ENCODE peak calls at places on chromosome 14, in seven cellular contexts. Q, O, W, H, Y, J and V are unnamed samples.

GRCh38 chr14:105411017-105411941 is 8.3 kb upstream of the MTA1 start:
- DNase-seq in Q (peak; percentile 75), O (peak; percentile 62), W (no peak), H (no peak), Y (no peak), J (no peak), V (no peak)

GRCh38 chr14:99382781-99383456 is 97.7 kb downstream of the SETD3 start:
- DNase-seq in Q (no peak), O (no peak), W (no peak), H (no peak), Y (no peak), J (no peak), V (no peak)

GRCh38 chr14:56338674-56339073 is 220.5 kb downstream of the PELI2 start:
- DNase-seq in Q (no peak), O (no peak), W (no peak), H (no peak), Y (no peak), J (peak; percentile 47), V (no peak)

GRCh38 chr14:32933943-32934890 is 4.5 kb upstream of the NPAS3 start:
- DNase-seq in Q (no peak), O (no peak), W (no peak), H (no peak), Y (no peak), J (peak; percentile 47), V (no peak)

GRCh38 chr14:28381656-28382055 is 384.9 kb upstream of the FOXG1 start:
- DNase-seq in Q (no peak), O (no peak), W (no peak), H (no peak), Y (no peak), J (no peak), V (no peak)

GRCh38 chr14:59482471-59483331 is 1.5 kb downstream of the L3HYPDH start:
- DNase-seq in Q (no peak), O (no peak), W (no peak), H (no peak), Y (no peak), J (no peak), V (peak; percentile 61)

GRCh38 chr14:38255673-38256357 is at the start of gene CLEC14A:
- DNase-seq in Q (peak; percentile 70), O (peak; percentile 64), W (no peak), H (no peak), Y (no peak), J (no peak), V (no peak)

GRCh38 chr14:39762576-39763401 is 330.6 kb upstream of the FBXO33 start:
- DNase-seq in Q (no peak), O (no peak), W (no peak), H (no peak), Y (no peak), J (no peak), V (no peak)

GRCh38 chr14:76662580-76662979 is 98.7 kb upstream of the VASH1 start:
- DNase-seq in Q (no peak), O (no peak), W (no peak), H (no peak), Y (no peak), J (no peak), V (no peak)

GRCh38 chr14:82636426-82636825 is 1102.8 kb upstream of the SEL1L start:
- DNase-seq in Q (no peak), O (no peak), W (no peak), H (no peak), Y (no peak), J (no peak), V (no peak)

GRCh38 chr14:99605299-99605961 is 1.4 kb upstream of the CCDC85C start:
- DNase-seq in Q (peak; percentile 87), O (peak; percentile 76), W (peak; percentile 68), H (peak; percentile 84), Y (peak; percentile 79), J (peak; percentile 56), V (peak; percentile 76)

GRCh38 chr14:88166616-88167015 is 156.5 kb downstream of the KCNK10 start:
- DNase-seq in Q (no peak), O (no peak), W (no peak), H (no peak), Y (no peak), J (no peak), V (no peak)

GRCh38 chr14:89251066-89251465 is 166.0 kb downstream of the FOXN3 start:
- DNase-seq in Q (no peak), O (no peak), W (no peak), H (no peak), Y (no peak), J (no peak), V (no peak)

GRCh38 chr14:102394717-102395378 is 32.1 kb downstream of the TECPR2 start:
- DNase-seq in Q (no peak), O (no peak), W (no peak), H (no peak), Y (no peak), J (no peak), V (peak; percentile 38)

GRCh38 chr14:49550284-49551184 is 35.6 kb downstream of the RPS29 start:
- DNase-seq in Q (no peak), O (no peak), W (no peak), H (no peak), Y (no peak), J (peak; percentile 14), V (peak; percentile 2)

GRCh38 chr14:21057803-21058675 is at the start of gene RNASE8:
- DNase-seq in Q (no peak), O (no peak), W (no peak), H (no peak), Y (no peak), J (no peak), V (no peak)

GRCh38 chr14:55099741-55100140 is 29.3 kb upstream of the LGALS3 start:
- DNase-seq in Q (no peak), O (no peak), W (no peak), H (no peak), Y (no peak), J (no peak), V (no peak)